ENCODE peak calls at places on chromosome 12, in eight cellular contexts. C is SK-N-SH, S is sigmoid colon, M is heart left ventricle, X is stomach, G is cardiac muscle cell, H is testis, J is ovary. U is an unnamed sample. For H3K36me3, the result is how much of the 10 kb centered on the place peaks cover.

GRCh38 chr12:77031745-77032144 is 33.6 kb downstream of the E2F7 start:
- DNase-seq in X (no peak), S (no peak), C (peak), H (no peak), J (no peak), M (no peak), G (no peak), U (no peak)

GRCh38 chr12:28104893-28105864 is 85.1 kb upstream of the CCDC91 start:
- DNase-seq in M (no peak), J (no peak), H (no peak), X (no peak), C (no peak), S (no peak), G (no peak), U (no peak)

GRCh38 chr12:5318874-5319273 is 113.0 kb upstream of the NTF3 start:
- DNase-seq in C (no peak), H (no peak), S (no peak), G (no peak), M (no peak), J (no peak), X (no peak), U (no peak)

GRCh38 chr12:101696477-101697196 is 803 bp upstream of the CHPT1 start:
- DNase-seq in H (peak), S (peak), C (peak), M (peak), J (peak), G (peak), X (peak), U (peak)

GRCh38 chr12:111185889-111186227 is 183.0 kb downstream of the PHETA1 start:
- DNase-seq in C (no peak), G (no peak), M (no peak), H (no peak), S (no peak), X (no peak), J (no peak), U (no peak)

GRCh38 chr12:75528272-75528671 is 16.9 kb upstream of the KRR1 start:
- DNase-seq in S (no peak), J (no peak), M (no peak), H (no peak), G (no peak), X (no peak), C (no peak), U (no peak)

GRCh38 chr12:106252056-106252455 is 4.2 kb upstream of the CKAP4 start:
- DNase-seq in S (no peak), G (no peak), J (no peak), X (no peak), M (no peak), C (no peak), H (no peak), U (no peak)

GRCh38 chr12:117261267-117261666 is 71.0 kb upstream of the FBXO21 start:
- DNase-seq in X (no peak), M (no peak), S (peak), G (no peak), H (no peak), C (no peak), J (no peak), U (no peak)

GRCh38 chr12:120453977-120454376 is 7.7 kb downstream of the GATC start:
- DNase-seq in C (peak), S (no peak), H (no peak), J (no peak), X (no peak), G (peak), M (no peak), U (no peak)

GRCh38 chr12:71786840-71787239 is 32.2 kb downstream of the RAB21 start:
- DNase-seq in G (no peak), J (no peak), C (no peak), H (no peak), X (no peak), S (no peak), M (no peak), U (no peak)

GRCh38 chr12:89236237-89236636 is 116.1 kb downstream of the DUSP6 start:
- DNase-seq in X (no peak), G (no peak), H (no peak), M (no peak), J (no peak), S (no peak), C (no peak), U (no peak)
- H3K4me3 ChIP-seq in X (no peak), G (no peak), H (no peak), M (no peak), J (no peak), S (no peak), C (no peak), U (no peak)

DNA sequence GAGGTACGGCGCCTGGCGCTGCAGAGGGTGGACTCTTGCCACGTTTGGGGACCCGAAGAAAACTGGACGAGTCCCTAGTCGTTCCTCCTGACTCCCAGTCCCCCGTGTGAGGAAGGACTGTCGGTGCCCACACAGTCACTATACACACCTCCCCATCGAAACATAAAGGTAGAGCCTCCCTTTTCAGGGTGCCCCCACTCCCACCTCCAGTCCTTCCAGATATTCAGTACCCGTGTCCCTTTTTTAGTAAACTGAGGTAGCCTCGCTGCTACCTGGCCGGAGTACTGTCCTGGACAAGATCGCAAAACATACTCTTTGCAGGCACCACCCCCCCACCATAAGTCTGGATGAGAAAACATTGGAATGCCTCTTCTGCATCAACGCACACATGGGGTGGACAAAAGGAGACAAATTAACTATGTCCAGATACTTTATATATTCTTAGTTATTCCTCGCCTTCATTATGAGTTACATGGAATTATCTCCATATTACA is 610 bp upstream of the KMT2D start:
- DNase-seq in J (no peak), S (no peak), H (no peak), X (no peak), G (no peak), M (no peak), C (no peak), U (no peak)
- H3K27ac ChIP-seq in J (no peak), S (peak), H (peak), X (peak), G (peak), M (peak), C (peak), U (peak)

GRCh38 chr12:64431791-64432190 is 20.1 kb upstream of the TBK1 start:
- DNase-seq in S (no peak), M (no peak), J (no peak), C (no peak), X (no peak), G (no peak), H (no peak), U (no peak)
- H3K36me3 ChIP-seq in S (half or more), M (half or more), J (under half), C (half or more), X (half or more), G (half or more), H (under half), U (half or more)

GRCh38 chr12:8950702-8951478 is 1.4 kb upstream of the M6PR start:
- DNase-seq in G (no peak), H (no peak), J (no peak), M (no peak), C (no peak), X (no peak), S (no peak), U (no peak)
- H3K4me3 ChIP-seq in G (peak), H (peak), J (peak), M (peak), C (peak), X (peak), S (peak), U (peak)

DNA sequence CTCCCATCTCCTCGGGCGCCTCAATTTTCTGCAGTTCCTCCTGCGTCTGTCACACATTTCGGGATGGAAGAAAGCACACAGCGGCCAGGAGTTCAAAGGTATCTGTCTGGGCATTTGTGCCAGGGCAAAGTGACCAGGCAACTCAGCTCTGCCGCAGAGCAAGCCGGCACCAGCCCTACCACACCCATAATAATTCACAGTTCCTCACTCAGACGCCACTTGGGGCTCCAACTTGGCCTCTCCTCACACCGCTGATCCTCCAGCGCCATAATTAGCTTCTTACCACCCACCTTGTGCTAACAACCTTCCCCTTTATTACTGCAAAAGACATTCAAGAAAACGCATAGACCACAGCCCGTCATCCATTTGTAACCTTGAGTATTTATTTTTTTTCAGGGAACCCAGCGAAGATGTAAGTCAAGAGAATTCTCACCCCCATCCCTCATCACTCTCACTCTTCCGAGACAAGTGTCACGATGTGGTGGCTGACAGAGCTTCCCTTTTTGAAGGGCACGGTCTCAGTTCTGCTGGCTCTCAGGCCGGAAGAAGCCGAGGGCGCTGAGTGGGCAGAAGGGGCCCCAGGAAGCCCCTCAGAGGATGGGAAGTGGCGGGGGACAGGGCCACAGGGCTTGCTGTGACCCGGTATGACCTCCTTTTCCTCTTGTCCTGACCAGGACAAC is 25.2 kb upstream of the NCOR2 start:
- DNase-seq in C (no peak), S (no peak), X (no peak), H (no peak), G (no peak), M (no peak), J (no peak), U (no peak)
- H3K27ac ChIP-seq in C (no peak), S (no peak), X (peak), H (no peak), G (no peak), M (no peak), J (no peak), U (no peak)

DNA sequence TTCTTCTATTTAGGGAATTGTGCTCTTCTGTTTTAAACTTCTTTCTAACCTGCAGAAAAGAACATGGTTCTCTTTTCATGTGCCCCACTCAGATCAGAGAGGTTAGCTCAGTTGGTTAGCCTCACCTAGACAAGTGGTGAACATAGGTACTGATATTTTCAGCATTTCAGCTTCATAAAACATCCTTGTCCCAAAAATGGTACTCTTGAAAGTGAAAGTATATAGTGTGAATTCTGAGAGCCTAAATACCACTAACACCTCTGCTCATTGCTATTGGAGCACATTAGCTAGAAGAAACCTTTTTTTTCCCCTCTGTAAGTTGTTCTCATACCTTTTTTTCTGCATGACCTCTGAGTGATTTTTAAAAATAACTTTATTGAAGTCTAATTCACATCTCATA is 17.6 kb downstream of the UBE3B start:
- DNase-seq in S (no peak), C (no peak), J (no peak), H (no peak), M (no peak), X (no peak), G (no peak), U (no peak)
- H3K36me3 ChIP-seq in S (half or more), C (half or more), J (under half), H (under half), M (half or more), X (half or more), G (half or more), U (half or more)

DNA sequence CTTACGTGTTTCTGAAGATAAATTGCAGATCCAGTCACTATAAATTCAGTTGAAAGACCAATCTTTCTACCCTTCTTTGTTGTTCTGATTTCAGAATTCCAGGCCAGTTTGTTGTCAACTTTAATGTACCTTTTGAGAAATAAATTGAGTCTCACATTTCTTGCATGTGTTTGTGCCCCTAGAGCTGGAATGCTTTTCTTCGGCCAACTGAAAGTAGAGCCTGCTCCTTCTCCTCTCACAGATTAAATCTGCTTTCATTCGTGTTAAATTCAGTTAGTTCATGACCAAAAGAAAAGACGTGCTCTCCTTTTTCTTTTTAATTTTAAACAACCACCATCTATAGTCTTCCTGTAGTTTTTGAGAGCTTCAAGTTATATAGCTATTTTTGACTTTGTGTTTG is 22.9 kb downstream of the SOCS2 start:
- DNase-seq in S (no peak), J (no peak), H (no peak), X (no peak), G (no peak), C (no peak), M (no peak), U (no peak)
- H3K4me3 ChIP-seq in S (peak), J (peak), H (no peak), X (no peak), G (no peak), C (no peak), M (no peak), U (no peak)

GRCh38 chr12:57868870-57869609 is 22.5 kb upstream of the CTDSP2 start:
- DNase-seq in M (no peak), H (no peak), G (no peak), J (no peak), C (peak), X (no peak), S (peak), U (no peak)
- H3K27ac ChIP-seq in M (peak), H (no peak), G (no peak), J (no peak), C (peak), X (peak), S (peak), U (no peak)

GRCh38 chr12:64440100-64440499 is 11.8 kb upstream of the TBK1 start:
- DNase-seq in H (no peak), C (no peak), S (no peak), M (no peak), J (no peak), X (no peak), G (no peak), U (no peak)
- H3K36me3 ChIP-seq in H (under half), C (half or more), S (half or more), M (half or more), J (under half), X (half or more), G (half or more), U (under half)

DNA sequence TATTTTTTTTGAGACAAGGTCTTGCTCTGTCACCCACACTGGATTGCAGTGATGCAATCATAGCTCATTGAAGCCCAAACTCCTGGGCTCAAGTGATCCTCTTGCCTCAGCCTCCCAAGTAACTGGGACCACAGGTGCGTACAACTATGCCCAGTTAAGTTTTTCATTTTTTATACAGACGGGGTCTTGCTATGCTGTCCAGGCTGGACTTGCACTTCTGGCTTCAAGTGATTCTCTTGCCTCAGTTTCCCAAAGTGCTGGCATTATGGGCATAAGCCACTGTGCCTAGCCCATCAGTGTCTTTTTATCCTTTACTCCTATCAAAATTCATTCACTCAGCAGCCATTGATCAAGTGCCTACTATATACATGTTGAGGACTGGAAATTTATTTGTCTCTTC is 9.0 kb downstream of the PTPN11 start:
- DNase-seq in H (no peak), X (no peak), C (no peak), S (no peak), J (no peak), M (no peak), G (no peak), U (no peak)
- H3K4me3 ChIP-seq in H (no peak), X (no peak), C (no peak), S (no peak), J (no peak), M (no peak), G (no peak), U (no peak)

U was measured in thyroid gland.